ENCODE peak calls at places on chromosomes 1 and 21, in five cellular contexts. N is mesothelial cell of epicardium; Q is GM23248; C is activated naive CD4-positive, alpha-beta T cell treated with Interleukin-2 at 50 U/mL for 16 hours; U is T47D. F is an unnamed sample.

GRCh38 chr1:23098463-23099170 is 70.0 kb downstream of the LUZP1 start:
- DNase-seq in N (no peak), Q (peak; percentile 86), C (peak; percentile 60), U (peak; percentile 73), F (no peak)

GRCh38 chr1:22533244-22533643 is 30.0 kb upstream of the EPHA8 start:
- DNase-seq in N (no peak), Q (no peak), C (no peak), U (no peak), F (no peak)

GRCh38 chr1:44543064-44543815 is 131.0 kb downstream of the TMEM53 start:
- DNase-seq in N (no peak), Q (no peak), C (no peak), U (no peak), F (peak; percentile 24)

GRCh38 chr1:244092293-244093264 is 41.5 kb downstream of the ZBTB18 start:
- DNase-seq in N (no peak), Q (peak; percentile 83), C (no peak), U (peak; percentile 76), F (no peak)

GRCh38 chr1:14696766-14697165 is 98.3 kb downstream of the KAZN start:
- DNase-seq in N (no peak), Q (no peak), C (no peak), U (no peak), F (no peak)

GRCh38 chr21:44027607-44028286 is 15.6 kb downstream of the TRAPPC10 start:
- DNase-seq in N (no peak), Q (no peak), C (no peak), U (no peak), F (no peak)

GRCh38 chr1:5985250-5985649 is 7.0 kb downstream of the NPHP4 start:
- DNase-seq in N (no peak), Q (no peak), C (no peak), U (no peak), F (no peak)

GRCh38 chr1:91696321-91696720 is 189.6 kb downstream of the TGFBR3 start:
- DNase-seq in N (no peak), Q (no peak), C (no peak), U (no peak), F (no peak)

GRCh38 chr1:117658676-117659075 is 52.8 kb downstream of the TENT5C start:
- DNase-seq in N (no peak), Q (no peak), C (peak; percentile 51), U (no peak), F (no peak)

GRCh38 chr1:13487143-13487868 is 26.5 kb downstream of the LRRC38 start:
- DNase-seq in N (no peak), Q (no peak), C (no peak), U (no peak), F (no peak)

GRCh38 chr1:25992689-25993146 is 5.1 kb downstream of the PAFAH2 start:
- DNase-seq in N (no peak), Q (no peak), C (no peak), U (no peak), F (no peak)

GRCh38 chr1:207227131-207227630 is 94.3 kb upstream of the CD55 start:
- DNase-seq in N (no peak), Q (no peak), C (no peak), U (no peak), F (no peak)

GRCh38 chr1:226384040-226384439 is 23.9 kb downstream of the PARP1 start:
- DNase-seq in N (no peak), Q (no peak), C (no peak), U (no peak), F (no peak)

GRCh38 chr1:28602536-28603439 is 10.7 kb downstream of the RAB42 start:
- DNase-seq in N (no peak), Q (peak; percentile 88), C (peak; percentile 24), U (peak; percentile 76), F (peak; percentile 58)

GRCh38 chr1:33281554-33282303 is 25.4 kb downstream of the ZNF362 start:
- DNase-seq in N (no peak), Q (no peak), C (no peak), U (no peak), F (no peak)

GRCh38 chr1:161038523-161039153 is at the start of gene TSTD1:
- DNase-seq in N (no peak), Q (no peak), C (peak; percentile 91), U (peak; percentile 90), F (peak; percentile 70)

GRCh38 chr1:240968864-240969263 is 356.9 kb upstream of the GREM2 start:
- DNase-seq in N (no peak), Q (no peak), C (no peak), U (no peak), F (no peak)

GRCh38 chr21:36350282-36350910 is 30.4 kb downstream of the MORC3 start:
- DNase-seq in N (no peak), Q (peak; percentile 69), C (no peak), U (no peak), F (no peak)

GRCh38 chr21:28903448-28903847 is 89.2 kb downstream of the LTN1 start:
- DNase-seq in N (no peak), Q (no peak), C (no peak), U (no peak), F (no peak)

GRCh38 chr1:160046494-160047115 is 14.8 kb upstream of the PIGM start:
- DNase-seq in N (no peak), Q (peak; percentile 76), C (peak; percentile 25), U (peak; percentile 69), F (peak; percentile 39)

GRCh38 chr1:15919316-15919715 is 56.6 kb downstream of the ZBTB17 start:
- DNase-seq in N (no peak), Q (peak; percentile 90), C (peak; percentile 77), U (no peak), F (no peak)

GRCh38 chr21:23162213-23162946 is 2164.2 kb downstream of the NCAM2 start:
- DNase-seq in N (no peak), Q (no peak), C (no peak), U (no peak), F (no peak)

F was measured in HL-60.